ENCODE peak calls at places on chromosomes 12 and 14, in five cellular contexts. B is natural killer cell; P is GM23248; Y is HT1080; A is activated gamma-delta T cell treated with anti-CD3 and anti-CD28 coated beads, Interleukin-2, amount 50 U/mL, for 16 hours. V is an unnamed sample.

GRCh38 chr12:2453076-2453806 is 341.5 kb upstream of the FKBP4 start:
- DNase-seq in B (no peak), P (peak; percentile 56), Y (no peak), A (no peak), V (no peak)

GRCh38 chr14:51962678-51963077 is 26.7 kb upstream of the RTRAF start:
- DNase-seq in P (peak; percentile 24), B (no peak), Y (no peak), A (no peak), V (no peak)

GRCh38 chr12:1800646-1801284 is 19.6 kb upstream of the LRTM2 start:
- DNase-seq in Y (no peak), B (peak; percentile 18), P (peak; percentile 84), A (no peak), V (peak; percentile 60)

GRCh38 chr14:94485944-94486841 is 10.2 kb upstream of the SERPINA9 start:
- DNase-seq in A (no peak), B (peak; percentile 31), Y (peak; percentile 49), P (peak; percentile 75), V (peak; percentile 82)

GRCh38 chr14:33647385-33647786 is 303.5 kb downstream of the EGLN3 start:
- DNase-seq in A (no peak), B (no peak), P (peak; percentile 96), Y (peak; percentile 97), V (peak; percentile 35)

GRCh38 chr14:85580536-85581165 is 50.7 kb downstream of the FLRT2 start:
- DNase-seq in B (no peak), P (no peak), Y (no peak), A (no peak), V (no peak)

GRCh38 chr12:76337583-76337982 is 10.6 kb downstream of the BBS10 start:
- DNase-seq in A (no peak), Y (peak; percentile 37), B (no peak), P (peak; percentile 54), V (peak; percentile 48)

GRCh38 chr14:78737606-78738005 is 567.4 kb downstream of the NRXN3 start:
- DNase-seq in A (no peak), P (no peak), B (no peak), Y (no peak), V (no peak)

GRCh38 chr12:54680374-54680773 is 32.2 kb upstream of the DCD start:
- DNase-seq in B (no peak), P (peak; percentile 17), A (no peak), Y (peak; percentile 32), V (peak; percentile 17)

GRCh38 chr14:103296007-103296406 is 38.0 kb upstream of the EIF5 start:
- DNase-seq in B (no peak), P (peak; percentile 81), Y (peak; percentile 72), A (no peak), V (peak; percentile 60)

GRCh38 chr12:59736786-59737185 is 141.0 kb downstream of the SLC16A7 start:
- DNase-seq in P (peak; percentile 90), B (no peak), Y (peak; percentile 52), A (no peak), V (peak; percentile 76)

GRCh38 chr14:69648480-69649414 is 37.4 kb downstream of the SUSD6 start:
- DNase-seq in Y (peak; percentile 86), A (no peak), P (peak; percentile 75), B (no peak), V (peak; percentile 57)

GRCh38 chr12:122368361-122369073 is 54.0 kb downstream of the CLIP1 start:
- DNase-seq in P (peak; percentile 46), B (no peak), Y (peak; percentile 37), A (no peak), V (peak; percentile 8)

GRCh38 chr12:114876968-114877680 is 193.1 kb upstream of the TBX3 start:
- DNase-seq in Y (no peak), A (no peak), B (no peak), P (peak; percentile 9), V (no peak)

GRCh38 chr12:50081096-50081808 is 3.9 kb upstream of the SMARCD1 start:
- DNase-seq in P (no peak), Y (no peak), B (no peak), A (no peak), V (no peak)

GRCh38 chr14:67018720-67019119 is 170.5 kb upstream of the GARIN2 start:
- DNase-seq in B (no peak), Y (no peak), P (no peak), A (no peak), V (no peak)